ENCODE peak calls at places on chromosomes 6 and 20, in nine cellular contexts. C is fibroblast of lung, V is esophagus muscularis mucosa, G is heart right ventricle, Z is stomach, K is left lung, E is upper lobe of left lung, Q is left ventricle myocardium inferior, O is cardiac muscle cell. D is an unnamed sample.

GRCh38 chr6:130681028-130681427 is 146.2 kb upstream of the SMLR1 start:
- DNase-seq in C (peak; percentile 74), V (no peak), G (no peak), Z (no peak), K (no peak), E (no peak), Q (no peak), O (no peak), D (no peak)

GRCh38 chr6:135832186-135832585 is 19.3 kb upstream of the PDE7B start:
- DNase-seq in C (no peak), V (no peak), G (no peak), Z (no peak), K (no peak), E (no peak), Q (no peak), O (no peak), D (no peak)

GRCh38 chr20:10636326-10636818 is 37.4 kb downstream of the JAG1 start:
- DNase-seq in C (peak; percentile 75), V (no peak), G (peak; percentile 34), Z (no peak), K (no peak), E (no peak), Q (no peak), O (no peak), D (peak; percentile 44)

GRCh38 chr20:25723975-25724374 is 27.3 kb upstream of the ZNF337 start:
- DNase-seq in C (no peak), V (no peak), G (no peak), Z (no peak), K (no peak), E (no peak), Q (no peak), O (no peak), D (no peak)

GRCh38 chr6:145502417-145502816 is 232.9 kb downstream of the EPM2A start:
- DNase-seq in C (no peak), V (no peak), G (no peak), Z (peak; percentile 67), K (no peak), E (no peak), Q (no peak), O (peak; percentile 22), D (no peak)

GRCh38 chr20:21507275-21508229 is 6.3 kb downstream of the NKX2-2 start:
- DNase-seq in C (no peak), V (no peak), G (no peak), Z (no peak), K (no peak), E (peak; percentile 83), Q (no peak), O (no peak), D (no peak)

GRCh38 chr20:32678948-32679347 is 5.2 kb upstream of the C20orf203 start:
- DNase-seq in C (peak; percentile 22), V (no peak), G (peak; percentile 55), Z (no peak), K (no peak), E (no peak), Q (peak; percentile 56), O (no peak), D (no peak)

GRCh38 chr6:20564269-20564668 is 30.0 kb downstream of the CDKAL1 start:
- DNase-seq in C (no peak), V (no peak), G (no peak), Z (no peak), K (no peak), E (no peak), Q (no peak), O (peak; percentile 7), D (no peak)

GRCh38 chr6:80197474-80197873 is 91.0 kb downstream of the BCKDHB start:
- DNase-seq in C (peak; percentile 64), V (no peak), G (peak; percentile 26), Z (no peak), K (no peak), E (no peak), Q (no peak), O (no peak), D (no peak)

GRCh38 chr6:17017416-17017815 is 84.4 kb upstream of the STMND1 start:
- DNase-seq in C (no peak), V (peak; percentile 37), G (no peak), Z (no peak), K (no peak), E (no peak), Q (no peak), O (no peak), D (no peak)

GRCh38 chr6:148591656-148592055 is 155.2 kb upstream of the UST start:
- DNase-seq in C (no peak), V (no peak), G (no peak), Z (no peak), K (no peak), E (no peak), Q (no peak), O (no peak), D (no peak)

GRCh38 chr6:33410711-33411631 is at the start of gene PHF1:
- DNase-seq in C (peak; percentile 83), V (no peak), G (peak; percentile 83), Z (peak; percentile 77), K (peak; percentile 79), E (peak; percentile 94), Q (peak; percentile 82), O (peak; percentile 67), D (peak; percentile 51)

GRCh38 chr6:44051516-44051915 is 75.7 kb downstream of the MRPL14 start:
- DNase-seq in C (peak; percentile 88), V (no peak), G (no peak), Z (no peak), K (no peak), E (peak; percentile 26), Q (no peak), O (no peak), D (no peak)

GRCh38 chr6:170405311-170405975 is 98.9 kb downstream of the FAM120B start:
- DNase-seq in C (peak; percentile 100), V (no peak), G (no peak), Z (no peak), K (no peak), E (no peak), Q (no peak), O (no peak), D (peak; percentile 88)

GRCh38 chr6:111846511-111847409 is 26.5 kb downstream of the FYN start:
- DNase-seq in C (no peak), V (no peak), G (peak; percentile 69), Z (no peak), K (no peak), E (no peak), Q (peak; percentile 66), O (no peak), D (no peak)

GRCh38 chr20:675453-676314 is at the start of gene SCRT2:
- DNase-seq in C (peak; percentile 66), V (no peak), G (peak; percentile 83), Z (peak; percentile 87), K (peak; percentile 70), E (peak; percentile 95), Q (peak; percentile 86), O (peak; percentile 94), D (peak; percentile 13)

GRCh38 chr6:108359901-108360882 is 65.3 kb downstream of the AFG1L start:
- DNase-seq in C (peak; percentile 65), V (no peak), G (no peak), Z (no peak), K (no peak), E (no peak), Q (no peak), O (no peak), D (no peak)
- TF ChIP-seq CTCF in C (no peak), V (no peak), G (no peak), Z (no peak), K (no peak), E (no peak), Q (no peak), O (peak; percentile 20), D (no peak)

DNA sequence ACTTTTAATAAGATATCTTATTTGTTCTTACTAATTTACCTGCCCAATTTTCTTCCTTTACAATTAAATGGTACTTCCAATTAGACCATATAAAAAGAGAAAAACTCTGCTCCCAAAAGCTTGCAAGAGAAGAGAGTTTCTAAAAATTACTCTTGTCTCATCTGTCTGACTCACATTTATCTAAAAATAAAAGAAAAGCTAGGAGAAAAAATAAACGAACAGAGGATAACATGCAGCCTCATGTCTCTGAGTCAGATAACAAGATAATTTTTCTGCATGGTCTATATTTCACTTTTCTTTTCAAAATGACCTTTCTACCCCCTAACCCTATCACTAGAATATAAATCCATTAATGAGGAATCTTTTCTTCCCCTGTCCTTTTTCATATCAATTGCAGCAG is 127.2 kb upstream of the TCF21 start:
- DNase-seq in C (peak; percentile 73), V (no peak), G (no peak), Z (no peak), K (no peak), E (no peak), Q (no peak), O (no peak), D (no peak)
- H3K27ac ChIP-seq in C (no peak overlapping the region), V (peak overlapping the region; percentile 63), G (peak overlapping the region; percentile 42), Z (peak overlapping the region; percentile 48), K (no peak overlapping the region), E (no peak overlapping the region), Q (peak overlapping the region; percentile 82), O (no peak overlapping the region), D (no peak overlapping the region)

GRCh38 chr20:50658804-50659380 is 32.5 kb downstream of the RIPOR3 start:
- DNase-seq in C (no peak), V (no peak), G (peak; percentile 51), Z (peak; percentile 72), K (no peak), E (no peak), Q (no peak), O (no peak), D (no peak)
- H3K4me3 ChIP-seq in C (no peak overlapping the region), V (no peak overlapping the region), G (no peak overlapping the region), Z (no peak overlapping the region), K (no peak overlapping the region), E (no peak overlapping the region), Q (no peak overlapping the region), O (no peak overlapping the region), D (no peak overlapping the region)

GRCh38 chr6:41931792-41932191 is 9.8 kb downstream of the CCND3 start:
- DNase-seq in C (no peak), V (no peak), G (no peak), Z (no peak), K (no peak), E (no peak), Q (no peak), O (no peak), D (no peak)

GRCh38 chr6:41927253-41927652 is 6.0 kb downstream of the BYSL start:
- DNase-seq in C (no peak), V (no peak), G (no peak), Z (no peak), K (no peak), E (no peak), Q (no peak), O (no peak), D (no peak)

GRCh38 chr6:41934278-41935189 is 7.1 kb downstream of the CCND3 start:
- DNase-seq in C (no peak), V (no peak), G (no peak), Z (no peak), K (no peak), E (no peak), Q (no peak), O (no peak), D (no peak)

GRCh38 chr6:41932378-41932777 is 9.2 kb downstream of the CCND3 start:
- DNase-seq in C (no peak), V (no peak), G (no peak), Z (no peak), K (no peak), E (no peak), Q (no peak), O (no peak), D (no peak)

DNA sequence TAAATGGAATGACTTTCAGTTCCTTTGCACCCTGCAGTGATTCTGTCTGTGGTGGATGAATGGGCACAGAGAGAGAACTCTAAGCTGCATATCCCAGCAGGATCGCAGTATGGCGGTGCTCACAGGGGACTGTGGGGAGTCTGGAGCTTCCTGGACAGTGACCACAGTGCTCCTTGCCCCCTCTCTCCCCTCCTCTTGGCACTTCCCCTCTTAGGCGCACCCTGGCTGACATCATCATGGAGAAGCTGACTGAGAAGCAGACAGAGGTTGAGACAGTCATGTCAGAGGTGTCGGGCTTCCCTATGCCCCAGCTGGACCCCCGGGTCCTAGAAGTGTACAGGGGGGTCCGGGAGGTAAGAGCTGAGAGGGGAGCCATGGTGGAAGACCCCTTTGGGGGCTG is 8.6 kb downstream of the BYSL start:
- DNase-seq in C (no peak), V (no peak), G (no peak), Z (no peak), K (no peak), E (no peak), Q (no peak), O (no peak), D (no peak)
- TF ChIP-seq CTCF in C (no peak), V (no peak), G (no peak), Z (no peak), K (no peak), E (no peak), Q (no peak), O (no peak), D (no peak)

D was measured in AG04450.